ENCODE peak calls at places on chromosome 7, in eight cellular contexts. V is posterior vena cava, Y is GM23338, Q is amygdala, L is renal cortical epithelial cell, A is endothelial cell, X is GM04503, D is upper lobe of right lung. C is an unnamed sample.

GRCh38 chr7:107998150-107998549 is 4.8 kb downstream of the LAMB1 start:
- DNase-seq in Q (no peak), L (peak), D (no peak), V (no peak), A (no peak), Y (no peak), X (no peak), C (no peak)

GRCh38 chr7:103344453-103345149 is at the start of gene DNAJC2:
- DNase-seq in Y (peak), V (peak), L (peak), Q (peak), D (peak), A (peak), X (peak), C (peak)

GRCh38 chr7:149884016-149884415 is 10.2 kb downstream of the ATP6V0E2 start:
- DNase-seq in X (no peak), L (no peak), Y (no peak), D (no peak), V (peak), A (no peak), Q (no peak), C (no peak)

GRCh38 chr7:150458756-150459155 is 8.3 kb downstream of the GIMAP8 start:
- DNase-seq in L (no peak), A (no peak), D (no peak), Y (no peak), X (no peak), Q (no peak), V (no peak), C (no peak)

GRCh38 chr7:12291870-12292269 is 80.8 kb downstream of the TMEM106B start:
- DNase-seq in D (no peak), A (no peak), X (no peak), L (no peak), V (no peak), Y (no peak), Q (no peak), C (no peak)

GRCh38 chr7:29224726-29225125 is 30.2 kb downstream of the CHN2 start:
- DNase-seq in L (peak), X (no peak), Q (no peak), A (no peak), V (no peak), Y (no peak), D (no peak), C (no peak)

GRCh38 chr7:112204072-112204775 is 2.0 kb downstream of the DOCK4 start:
- DNase-seq in A (peak), V (no peak), D (no peak), Q (no peak), Y (peak), X (no peak), L (no peak), C (peak)

GRCh38 chr7:140403878-140404564 is at the start of gene RAB19:
- DNase-seq in L (peak), X (no peak), Y (peak), A (peak), D (peak), Q (no peak), V (peak), C (peak)

GRCh38 chr7:114392686-114393085 is 21.9 kb upstream of the FOXP2 start:
- DNase-seq in X (no peak), D (no peak), Y (no peak), Q (no peak), V (no peak), A (no peak), L (peak), C (no peak)

GRCh38 chr7:150361807-150362621 is 6.6 kb upstream of the REPIN1 start:
- DNase-seq in A (no peak), Y (no peak), D (peak), L (no peak), V (no peak), X (no peak), Q (no peak), C (no peak)

GRCh38 chr7:69367785-69368184 is 230.5 kb upstream of the AUTS2 start:
- DNase-seq in A (no peak), V (no peak), X (no peak), Q (no peak), Y (no peak), D (no peak), L (no peak), C (peak)

GRCh38 chr7:73820013-73820412 is 10.8 kb upstream of the CLDN4 start:
- DNase-seq in X (no peak), Y (no peak), A (no peak), L (no peak), V (no peak), Q (no peak), D (no peak), C (no peak)

C was measured in mesendoderm.